ENCODE peak calls at places on chromosomes 6 and 20, in seven cellular contexts. T is dorsolateral prefrontal cortex, H is transverse colon, X is aorta, K is breast epithelium, M is HCT116, O is heart left ventricle. E is an unnamed sample.

GRCh38 chr6:5764401-5764955 is 242.2 kb downstream of the NRN1 start:
- DNase-seq in O (peak), H (no peak), K (no peak), T (peak), X (peak), M (no peak), E (no peak)

GRCh38 chr6:7058250-7058923 is 49.4 kb upstream of the RREB1 start:
- DNase-seq in X (no peak), T (no peak), K (no peak), M (peak), H (peak), O (no peak), E (no peak)

GRCh38 chr20:61254881-61255589 is 3.0 kb downstream of the CDH4 start:
- DNase-seq in T (no peak), K (no peak), X (no peak), H (no peak), M (no peak), O (no peak), E (no peak)

GRCh38 chr20:49447946-49448809 is 34.3 kb downstream of the KCNB1 start:
- DNase-seq in T (no peak), K (no peak), O (no peak), M (no peak), X (peak), H (no peak), E (no peak)

GRCh38 chr6:102812242-102812641 is 1418.7 kb downstream of the GRIK2 start:
- DNase-seq in M (no peak), O (no peak), H (no peak), T (no peak), X (no peak), K (no peak), E (no peak)

GRCh38 chr20:58014628-58015315 is 213.7 kb downstream of the ANKRD60 start:
- DNase-seq in K (no peak), O (peak), H (no peak), T (no peak), M (peak), X (no peak), E (no peak)

GRCh38 chr20:60372822-60373221 is 414.6 kb downstream of the CDH26 start:
- DNase-seq in K (no peak), H (no peak), M (no peak), X (no peak), T (no peak), O (no peak), E (no peak)

GRCh38 chr20:13883425-13883824 is 98.6 kb downstream of the NDUFAF5 start:
- DNase-seq in O (no peak), K (no peak), T (no peak), M (no peak), H (no peak), X (no peak), E (peak)

GRCh38 chr6:159229526-159229925 is 60.3 kb downstream of the FNDC1 start:
- DNase-seq in M (no peak), O (no peak), H (no peak), K (no peak), T (no peak), X (no peak), E (no peak)

GRCh38 chr6:1024587-1024986 is 287.3 kb upstream of the FOXQ1 start:
- DNase-seq in X (no peak), H (peak), T (no peak), O (no peak), M (no peak), K (no peak), E (no peak)

GRCh38 chr6:29696147-29697129 is 15.5 kb upstream of the ZFP57 start:
- DNase-seq in M (no peak), X (no peak), T (no peak), H (no peak), O (no peak), K (no peak), E (no peak)

GRCh38 chr6:128456510-128457244 is 63.7 kb downstream of the PTPRK start:
- DNase-seq in M (no peak), O (no peak), T (no peak), K (no peak), H (no peak), X (no peak), E (no peak)

GRCh38 chr20:17381701-17382100 is 149.5 kb downstream of the BFSP1 start:
- DNase-seq in T (no peak), X (no peak), H (no peak), M (no peak), O (no peak), K (no peak), E (no peak)

GRCh38 chr20:3106658-3107463 is 22.3 kb upstream of the AVP start:
- DNase-seq in T (no peak), O (no peak), M (no peak), H (no peak), X (no peak), K (no peak), E (no peak)

GRCh38 chr20:36154696-36155628 is at the start of gene EPB41L1:
- DNase-seq in T (no peak), X (peak), K (no peak), M (no peak), O (no peak), H (no peak), E (no peak)

GRCh38 chr6:11766589-11767450 is 11.8 kb downstream of the ADTRP start:
- DNase-seq in X (no peak), H (no peak), T (no peak), O (no peak), K (no peak), M (peak), E (no peak)

GRCh38 chr6:170188571-170189001 is 102.3 kb downstream of the DLL1 start:
- DNase-seq in O (no peak), K (no peak), T (no peak), X (no peak), M (no peak), H (no peak), E (no peak)

GRCh38 chr6:150753404-150754184 is 111.9 kb upstream of the MTHFD1L start:
- DNase-seq in T (no peak), K (no peak), O (no peak), H (no peak), X (no peak), M (no peak), E (no peak)

GRCh38 chr6:66638518-66638917 is 931.5 kb upstream of the EYS start:
- DNase-seq in T (no peak), X (no peak), K (no peak), M (no peak), H (no peak), O (no peak), E (no peak)

GRCh38 chr20:50191566-50192363 is 1.1 kb downstream of the CEBPB start:
- DNase-seq in X (peak), H (peak), K (peak), M (no peak), T (no peak), O (peak), E (no peak)

GRCh38 chr6:158626360-158627167 is 18.0 kb downstream of the DYNLT1 start:
- DNase-seq in H (no peak), T (no peak), O (no peak), K (no peak), M (no peak), X (no peak), E (no peak)

GRCh38 chr6:25223421-25224052 is 55.6 kb upstream of the CARMIL1 start:
- DNase-seq in X (peak), K (peak), M (peak), H (peak), T (peak), O (peak), E (no peak)

GRCh38 chr6:66396549-66396948 is 689.5 kb upstream of the EYS start:
- DNase-seq in K (no peak), O (no peak), H (no peak), T (no peak), X (no peak), M (no peak), E (no peak)

GRCh38 chr20:48463916-48464315 is 363.9 kb downstream of the PREX1 start:
- DNase-seq in K (no peak), M (no peak), X (no peak), O (no peak), H (no peak), T (no peak), E (no peak)

GRCh38 chr20:34011275-34011674 is 17.6 kb downstream of the RALY start:
- DNase-seq in H (no peak), X (no peak), M (no peak), T (no peak), K (no peak), O (no peak), E (no peak)

GRCh38 chr6:123022980-123023379 is 26.9 kb downstream of the CLVS2 start:
- DNase-seq in K (no peak), H (no peak), O (no peak), T (no peak), M (no peak), X (no peak), E (no peak)

GRCh38 chr6:44662461-44663121 is 275.1 kb downstream of the CDC5L start:
- DNase-seq in M (no peak), T (no peak), H (peak), O (no peak), K (no peak), X (no peak), E (no peak)

GRCh38 chr20:38999965-39000910 is 38.1 kb downstream of the DHX35 start:
- DNase-seq in T (no peak), X (no peak), O (no peak), H (no peak), K (no peak), M (no peak), E (no peak)

GRCh38 chr6:166556871-166557322 is 29.6 kb downstream of the RAMACL start:
- DNase-seq in M (peak), T (peak), K (peak), H (peak), O (peak), X (peak), E (peak)

GRCh38 chr6:72636786-72637185 is 14.9 kb downstream of the KCNQ5 start:
- DNase-seq in K (no peak), M (no peak), H (no peak), X (no peak), O (no peak), T (no peak), E (no peak)

GRCh38 chr20:61719691-61720347 is 345.9 kb downstream of the TAF4 start:
- DNase-seq in M (no peak), T (no peak), X (no peak), H (no peak), O (no peak), K (no peak), E (no peak)

GRCh38 chr6:107730106-107730505 is 94.0 kb downstream of the SCML4 start:
- DNase-seq in H (peak), O (no peak), X (no peak), M (no peak), K (no peak), T (no peak), E (no peak)

GRCh38 chr6:40956871-40957270 is 82.2 kb downstream of the UNC5CL start:
- DNase-seq in X (no peak), K (no peak), H (no peak), T (no peak), O (no peak), M (no peak), E (no peak)

GRCh38 chr6:107075951-107076381 is 39.3 kb downstream of the BEND3 start:
- DNase-seq in K (no peak), M (no peak), O (no peak), T (peak), X (no peak), H (no peak), E (no peak)

GRCh38 chr20:58209652-58210397 is 18.6 kb downstream of the ANKRD60 start:
- DNase-seq in X (peak), T (peak), H (peak), O (peak), M (peak), K (peak), E (peak)

GRCh38 chr6:138455746-138456392 is 43.4 kb downstream of the NHSL1 start:
- DNase-seq in K (no peak), H (no peak), M (peak), X (no peak), O (no peak), T (no peak), E (no peak)

GRCh38 chr6:138787138-138787537 is 8.7 kb upstream of the ECT2L start:
- DNase-seq in O (no peak), X (no peak), M (no peak), K (no peak), T (no peak), H (no peak), E (no peak)

GRCh38 chr6:41768545-41769308 is 11.0 kb downstream of the FRS3 start:
- DNase-seq in O (no peak), M (no peak), K (no peak), H (peak), T (no peak), X (no peak), E (no peak)

GRCh38 chr6:47209632-47210031 is 100.1 kb downstream of the TNFRSF21 start:
- DNase-seq in T (no peak), K (no peak), X (no peak), O (no peak), H (no peak), M (no peak), E (no peak)

GRCh38 chr6:133972388-133972787 is 19.4 kb downstream of the TBPL1 start:
- DNase-seq in X (no peak), T (no peak), H (no peak), M (no peak), K (no peak), O (no peak), E (no peak)

GRCh38 chr6:133977983-133978895 is 25.2 kb downstream of the TBPL1 start:
- DNase-seq in M (no peak), H (no peak), O (no peak), T (no peak), X (no peak), K (no peak), E (no peak)

GRCh38 chr6:133969285-133969946 is 16.4 kb downstream of the TBPL1 start:
- DNase-seq in K (no peak), X (no peak), O (no peak), M (no peak), T (no peak), H (no peak), E (no peak)

GRCh38 chr6:133971861-133972260 is 18.8 kb downstream of the TBPL1 start:
- DNase-seq in H (no peak), M (no peak), T (no peak), X (no peak), K (no peak), O (no peak), E (no peak)

DNA sequence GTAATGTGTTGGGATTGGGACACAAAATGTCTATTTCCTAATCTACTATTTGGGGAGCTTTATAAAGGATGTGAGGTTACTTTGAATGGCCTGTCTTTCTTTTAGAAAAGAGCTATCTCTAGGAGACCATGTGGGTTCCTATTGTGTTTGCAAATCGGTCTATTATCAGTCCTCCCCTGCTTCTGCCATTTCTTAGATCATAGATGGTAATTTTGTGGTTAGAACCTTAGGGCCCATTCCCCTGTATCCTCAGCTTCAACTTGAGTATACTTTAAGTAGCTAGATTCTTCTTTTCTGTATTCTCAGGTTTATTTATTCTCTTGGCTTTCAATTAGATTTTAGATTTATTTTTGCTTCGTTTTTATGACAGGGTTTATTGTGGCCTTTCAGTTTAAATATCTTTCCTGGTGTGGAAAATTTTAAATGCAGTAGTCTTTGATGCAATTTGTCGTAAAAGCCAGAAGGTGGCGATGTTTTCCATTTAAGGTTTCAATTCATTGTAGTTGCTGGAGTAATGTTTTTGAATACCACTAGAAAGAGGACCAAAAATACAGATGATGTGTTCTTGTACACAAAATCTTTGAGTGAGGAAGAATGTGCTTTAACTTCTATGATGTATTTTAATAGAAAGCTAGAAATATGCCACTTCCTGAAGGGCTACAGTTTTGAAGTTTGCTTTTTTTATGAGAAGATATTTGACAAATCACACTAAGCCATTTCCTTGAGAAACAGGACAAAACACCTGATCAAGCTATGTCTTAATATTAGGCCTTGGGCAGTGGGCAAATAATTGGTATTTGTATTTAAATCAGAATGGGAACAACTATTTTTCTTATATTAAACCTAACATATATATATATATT is 20.3 kb downstream of the TBPL1 start:
- DNase-seq in X (no peak), M (peak), O (no peak), H (no peak), T (no peak), K (no peak), E (no peak)
- H3K27ac ChIP-seq in X (no peak), M (no peak), O (no peak), H (no peak), T (peak), K (no peak), E (no peak)

GRCh38 chr20:31594558-31595379 is 10.3 kb upstream of the ID1 start:
- DNase-seq in O (peak), T (no peak), X (no peak), K (no peak), H (peak), M (no peak), E (no peak)
- H3K27ac ChIP-seq in O (peak), T (no peak), X (peak), K (peak), H (peak), M (peak), E (no peak)

GRCh38 chr20:21184810-21185209 is 58.9 kb downstream of the KIZ start:
- DNase-seq in O (no peak), X (no peak), K (no peak), T (no peak), H (no peak), M (no peak), E (no peak)

GRCh38 chr20:21181028-21181427 is 55.1 kb downstream of the KIZ start:
- DNase-seq in K (no peak), M (no peak), X (no peak), H (no peak), T (no peak), O (no peak), E (no peak)

GRCh38 chr20:21183722-21184121 is 57.8 kb downstream of the KIZ start:
- DNase-seq in T (no peak), M (no peak), H (no peak), K (no peak), O (no peak), X (no peak), E (no peak)

GRCh38 chr20:21180248-21180647 is 54.4 kb downstream of the KIZ start:
- DNase-seq in X (no peak), K (no peak), M (no peak), O (no peak), H (no peak), T (no peak), E (no peak)

GRCh38 chr20:21182832-21183563 is 57.1 kb downstream of the KIZ start:
- DNase-seq in X (no peak), H (peak), K (no peak), M (no peak), O (no peak), T (no peak), E (no peak)
- H3K27ac ChIP-seq in X (peak), H (peak), K (peak), M (no peak), O (peak), T (no peak), E (no peak)

DNA sequence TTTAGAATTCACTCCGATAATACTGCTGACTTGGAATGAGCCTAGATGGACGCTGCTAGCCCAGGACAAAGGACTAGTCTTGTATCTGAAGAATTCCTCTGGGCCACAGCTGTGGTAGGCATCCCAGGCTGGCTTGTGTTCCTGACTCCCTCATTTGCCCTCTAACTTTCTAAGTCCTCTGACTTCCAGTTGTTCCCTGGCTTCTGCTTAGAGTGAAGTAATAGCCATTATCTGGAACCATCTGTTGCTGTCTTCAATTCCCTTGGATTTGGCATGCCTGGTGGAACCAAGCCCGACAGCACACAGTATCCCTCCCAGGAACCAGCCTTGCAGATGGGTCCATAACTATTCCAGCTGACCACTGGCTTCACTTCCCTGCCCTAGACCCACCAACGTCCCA is 376.0 kb downstream of the SYNE1 start:
- DNase-seq in X (no peak), H (no peak), M (no peak), K (no peak), T (no peak), O (peak), E (no peak)
- H3K27ac ChIP-seq in X (peak), H (no peak), M (no peak), K (no peak), T (peak), O (peak), E (peak)

E was measured in substantia nigra.